ENCODE peak calls at places on chromosomes 12 and 14, in eight cellular contexts. One of them, this sample, is unnamed. For H3K4me1, the result is how much of the 10 kb centered on the place peaks cover.

GRCh38 chr12:58425481-58426392 is 484.4 kb downstream of the ATP23 start:
- DNase-seq in K562: no peak
- DNase-seq in ovary: peak
- DNase-seq in HepG2: peak
- DNase-seq in transverse colon: peak
- DNase-seq in sigmoid colon: no peak
- DNase-seq in A549: peak
- DNase-seq in GM12878: peak
- DNase-seq in this sample: peak

GRCh38 chr14:99691111-99691885 is 7.2 kb downstream of the CYP46A1 start:
- DNase-seq in transverse colon: no peak
- DNase-seq in GM12878: no peak
- DNase-seq in HepG2: no peak
- DNase-seq in A549: no peak
- DNase-seq in K562: no peak
- DNase-seq in ovary: no peak
- DNase-seq in sigmoid colon: no peak
- DNase-seq in this sample: no peak

GRCh38 chr12:52029686-52030085 is 21.6 kb upstream of the NR4A1 start:
- DNase-seq in GM12878: no peak
- DNase-seq in transverse colon: no peak
- DNase-seq in sigmoid colon: no peak
- DNase-seq in HepG2: no peak
- DNase-seq in K562: peak
- DNase-seq in A549: peak
- DNase-seq in ovary: no peak
- DNase-seq in this sample: peak

GRCh38 chr12:18681818-18682217 is 56.0 kb downstream of the PLCZ1 start:
- DNase-seq in HepG2: no peak
- DNase-seq in sigmoid colon: no peak
- DNase-seq in A549: no peak
- DNase-seq in transverse colon: no peak
- DNase-seq in ovary: no peak
- DNase-seq in K562: peak
- DNase-seq in GM12878: no peak
- DNase-seq in this sample: no peak

GRCh38 chr14:42624980-42625761 is 1018.5 kb downstream of the LRFN5 start:
- DNase-seq in HepG2: no peak
- DNase-seq in transverse colon: no peak
- DNase-seq in ovary: no peak
- DNase-seq in K562: no peak
- DNase-seq in GM12878: no peak
- DNase-seq in sigmoid colon: no peak
- DNase-seq in A549: peak
- DNase-seq in this sample: no peak

GRCh38 chr12:8501720-8502119 is 11.6 kb upstream of the CLEC4D start:
- DNase-seq in HepG2: no peak
- DNase-seq in GM12878: no peak
- DNase-seq in transverse colon: no peak
- DNase-seq in sigmoid colon: no peak
- DNase-seq in ovary: no peak
- DNase-seq in A549: no peak
- DNase-seq in K562: peak
- DNase-seq in this sample: no peak

GRCh38 chr12:75717902-75718301 is 206.5 kb upstream of the KRR1 start:
- DNase-seq in transverse colon: no peak
- DNase-seq in HepG2: no peak
- DNase-seq in A549: no peak
- DNase-seq in ovary: no peak
- DNase-seq in GM12878: no peak
- DNase-seq in sigmoid colon: no peak
- DNase-seq in K562: no peak
- DNase-seq in this sample: no peak

GRCh38 chr14:100122481-100123215 is 36.8 kb downstream of the DEGS2 start:
- DNase-seq in HepG2: no peak
- DNase-seq in GM12878: no peak
- DNase-seq in sigmoid colon: no peak
- DNase-seq in K562: peak
- DNase-seq in transverse colon: no peak
- DNase-seq in A549: no peak
- DNase-seq in ovary: no peak
- DNase-seq in this sample: no peak

GRCh38 chr12:110371408-110372055 is 32.0 kb downstream of the ANAPC7 start:
- DNase-seq in A549: no peak
- DNase-seq in GM12878: peak
- DNase-seq in transverse colon: no peak
- DNase-seq in sigmoid colon: no peak
- DNase-seq in HepG2: no peak
- DNase-seq in K562: no peak
- DNase-seq in ovary: no peak
- DNase-seq in this sample: no peak

GRCh38 chr12:96210376-96211055 is 16.3 kb downstream of the ELK3 start:
- DNase-seq in K562: no peak
- DNase-seq in GM12878: no peak
- DNase-seq in ovary: no peak
- DNase-seq in HepG2: no peak
- DNase-seq in transverse colon: no peak
- DNase-seq in A549: no peak
- DNase-seq in sigmoid colon: no peak
- DNase-seq in this sample: no peak

GRCh38 chr12:77122661-77123060 is 57.3 kb upstream of the E2F7 start:
- DNase-seq in ovary: no peak
- DNase-seq in sigmoid colon: no peak
- DNase-seq in K562: no peak
- DNase-seq in GM12878: no peak
- DNase-seq in A549: no peak
- DNase-seq in transverse colon: no peak
- DNase-seq in HepG2: no peak
- DNase-seq in this sample: no peak

GRCh38 chr14:51860164-51860835 is at the start of gene GNG2:
- DNase-seq in ovary: peak
- DNase-seq in A549: peak
- DNase-seq in sigmoid colon: peak
- DNase-seq in HepG2: no peak
- DNase-seq in K562: peak
- DNase-seq in GM12878: peak
- DNase-seq in transverse colon: peak
- DNase-seq in this sample: peak

GRCh38 chr14:34649344-34649743 is 19.4 kb upstream of the SNX6 start:
- DNase-seq in ovary: no peak
- DNase-seq in K562: peak
- DNase-seq in sigmoid colon: no peak
- DNase-seq in A549: peak
- DNase-seq in GM12878: no peak
- DNase-seq in transverse colon: no peak
- DNase-seq in HepG2: no peak
- DNase-seq in this sample: no peak

GRCh38 chr12:109218996-109219395 is 90.1 kb downstream of the FOXN4 start:
- DNase-seq in K562: no peak
- DNase-seq in sigmoid colon: no peak
- DNase-seq in HepG2: no peak
- DNase-seq in ovary: no peak
- DNase-seq in GM12878: no peak
- DNase-seq in transverse colon: no peak
- DNase-seq in A549: no peak
- DNase-seq in this sample: no peak

GRCh38 chr12:77493311-77493710 is 337.4 kb upstream of the NAV3 start:
- DNase-seq in transverse colon: no peak
- DNase-seq in sigmoid colon: no peak
- DNase-seq in HepG2: no peak
- DNase-seq in K562: no peak
- DNase-seq in GM12878: no peak
- DNase-seq in A549: no peak
- DNase-seq in ovary: no peak
- DNase-seq in this sample: no peak

GRCh38 chr12:46435625-46436024 is 63.1 kb upstream of the SLC38A2 start:
- DNase-seq in transverse colon: no peak
- DNase-seq in sigmoid colon: no peak
- DNase-seq in GM12878: no peak
- DNase-seq in A549: peak
- DNase-seq in HepG2: no peak
- DNase-seq in ovary: no peak
- DNase-seq in K562: peak
- DNase-seq in this sample: no peak

GRCh38 chr12:100539209-100539608 is 34.3 kb upstream of the GAS2L3 start:
- DNase-seq in sigmoid colon: no peak
- DNase-seq in K562: peak
- DNase-seq in HepG2: no peak
- DNase-seq in A549: peak
- DNase-seq in transverse colon: no peak
- DNase-seq in ovary: peak
- DNase-seq in GM12878: no peak
- DNase-seq in this sample: no peak

GRCh38 chr12:30531731-30532678 is 163.7 kb downstream of the IPO8 start:
- DNase-seq in sigmoid colon: no peak
- DNase-seq in transverse colon: no peak
- DNase-seq in HepG2: no peak
- DNase-seq in K562: peak
- DNase-seq in GM12878: no peak
- DNase-seq in A549: no peak
- DNase-seq in ovary: no peak
- DNase-seq in this sample: no peak

GRCh38 chr12:65464930-65465329 is 186.4 kb downstream of the MSRB3 start:
- DNase-seq in transverse colon: peak
- DNase-seq in HepG2: no peak
- DNase-seq in ovary: no peak
- DNase-seq in A549: no peak
- DNase-seq in sigmoid colon: no peak
- DNase-seq in K562: no peak
- DNase-seq in GM12878: no peak
- DNase-seq in this sample: no peak

GRCh38 chr12:25423355-25423754 is 129.7 kb downstream of the LMNTD1 start:
- DNase-seq in transverse colon: peak
- DNase-seq in A549: no peak
- DNase-seq in K562: no peak
- DNase-seq in GM12878: no peak
- DNase-seq in sigmoid colon: no peak
- DNase-seq in HepG2: no peak
- DNase-seq in ovary: no peak
- DNase-seq in this sample: peak

GRCh38 chr12:4974217-4974616 is 64.5 kb downstream of the KCNA1 start:
- DNase-seq in transverse colon: no peak
- DNase-seq in GM12878: no peak
- DNase-seq in HepG2: no peak
- DNase-seq in K562: no peak
- DNase-seq in sigmoid colon: no peak
- DNase-seq in ovary: no peak
- DNase-seq in A549: no peak
- DNase-seq in this sample: no peak

GRCh38 chr14:67623114-67623513 is 3.4 kb downstream of the ARG2 start:
- DNase-seq in A549: no peak
- DNase-seq in transverse colon: no peak
- DNase-seq in sigmoid colon: no peak
- DNase-seq in GM12878: no peak
- DNase-seq in K562: no peak
- DNase-seq in HepG2: peak
- DNase-seq in ovary: no peak
- DNase-seq in this sample: no peak

GRCh38 chr12:100267603-100268281 is 765 bp downstream of the SCYL2 start:
- DNase-seq in transverse colon: no peak
- DNase-seq in GM12878: no peak
- DNase-seq in A549: no peak
- DNase-seq in sigmoid colon: no peak
- DNase-seq in HepG2: peak
- DNase-seq in ovary: no peak
- DNase-seq in K562: peak
- DNase-seq in this sample: peak

GRCh38 chr12:125311050-125311449 is 245.8 kb downstream of the AACS start:
- DNase-seq in GM12878: no peak
- DNase-seq in HepG2: no peak
- DNase-seq in A549: no peak
- DNase-seq in sigmoid colon: no peak
- DNase-seq in K562: no peak
- DNase-seq in ovary: no peak
- DNase-seq in transverse colon: no peak
- DNase-seq in this sample: no peak

DNA sequence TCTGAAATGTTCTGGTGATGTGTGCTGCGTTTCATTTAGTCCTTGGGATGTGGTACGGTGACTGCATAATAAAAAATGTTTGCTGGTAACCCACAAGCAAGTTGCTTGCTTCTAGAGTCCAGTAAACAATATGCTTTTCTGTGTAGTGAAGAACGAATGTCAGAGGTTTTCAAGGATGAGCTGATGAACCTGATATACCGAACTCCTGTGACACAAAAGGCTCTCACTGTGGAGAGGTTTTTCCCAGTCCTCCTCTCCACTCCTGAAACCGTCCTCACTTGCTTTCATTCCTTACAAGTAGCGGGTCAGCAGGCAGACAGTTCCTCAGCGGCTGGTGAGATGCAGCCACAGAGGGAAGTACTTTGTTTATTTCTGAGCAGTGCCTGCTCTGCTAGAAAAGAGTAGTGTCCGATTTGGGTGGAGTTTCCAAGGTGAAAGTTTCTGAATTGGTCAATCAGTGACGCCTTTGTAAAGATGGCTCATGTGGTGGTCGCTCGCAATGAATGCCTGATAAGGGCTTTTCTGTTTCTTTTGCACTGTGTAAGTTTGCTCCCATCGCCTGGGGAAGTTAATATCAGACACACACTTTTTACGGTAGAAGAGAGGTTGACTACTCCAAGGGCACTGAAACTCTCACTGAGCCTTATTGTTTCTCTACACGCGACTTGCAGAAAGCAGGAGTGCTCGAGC is 3.0 kb downstream of the ETV6 start:
- DNase-seq in transverse colon: peak
- DNase-seq in K562: peak
- DNase-seq in ovary: no peak
- DNase-seq in A549: no peak
- DNase-seq in HepG2: no peak
- DNase-seq in GM12878: peak
- DNase-seq in sigmoid colon: peak
- DNase-seq in this sample: peak
- TF ChIP-seq POLR2A in transverse colon: peak
- TF ChIP-seq POLR2A in K562: no peak
- TF ChIP-seq POLR2A in ovary: no peak
- TF ChIP-seq POLR2A in A549: no peak
- TF ChIP-seq POLR2A in HepG2: no peak
- TF ChIP-seq POLR2A in GM12878: peak
- TF ChIP-seq POLR2A in sigmoid colon: peak
- TF ChIP-seq POLR2A in this sample: no peak

GRCh38 chr12:2618291-2618995 is 176.3 kb upstream of the FKBP4 start:
- DNase-seq in A549: no peak
- DNase-seq in GM12878: no peak
- DNase-seq in transverse colon: no peak
- DNase-seq in K562: no peak
- DNase-seq in ovary: no peak
- DNase-seq in HepG2: no peak
- DNase-seq in sigmoid colon: no peak
- DNase-seq in this sample: no peak
- TF ChIP-seq EP300 in A549: no peak
- TF ChIP-seq EP300 in GM12878: no peak
- TF ChIP-seq EP300 in transverse colon: no peak
- TF ChIP-seq EP300 in K562: no peak
- TF ChIP-seq EP300 in ovary: no peak
- TF ChIP-seq EP300 in HepG2: no peak
- TF ChIP-seq EP300 in sigmoid colon: no peak
- TF ChIP-seq EP300 in this sample: no peak

GRCh38 chr12:116140559-116140958 is 136.9 kb downstream of the MED13L start:
- DNase-seq in HepG2: no peak
- DNase-seq in A549: no peak
- DNase-seq in K562: no peak
- DNase-seq in GM12878: no peak
- DNase-seq in ovary: no peak
- DNase-seq in sigmoid colon: no peak
- DNase-seq in transverse colon: no peak
- DNase-seq in this sample: no peak
- H3K4me1 ChIP-seq in HepG2: under half
- H3K4me1 ChIP-seq in A549: half or more
- H3K4me1 ChIP-seq in K562: under half
- H3K4me1 ChIP-seq in GM12878: under half
- H3K4me1 ChIP-seq in ovary: under half
- H3K4me1 ChIP-seq in sigmoid colon: half or more
- H3K4me1 ChIP-seq in transverse colon: half or more
- H3K4me1 ChIP-seq in this sample: under half

GRCh38 chr14:104221071-104221625 is 82.8 kb downstream of the KIF26A start:
- DNase-seq in A549: no peak
- DNase-seq in sigmoid colon: peak
- DNase-seq in K562: no peak
- DNase-seq in transverse colon: no peak
- DNase-seq in GM12878: no peak
- DNase-seq in HepG2: no peak
- DNase-seq in ovary: peak
- DNase-seq in this sample: no peak
- TF ChIP-seq POLR2A in A549: no peak
- TF ChIP-seq POLR2A in sigmoid colon: no peak
- TF ChIP-seq POLR2A in K562: no peak
- TF ChIP-seq POLR2A in transverse colon: no peak
- TF ChIP-seq POLR2A in GM12878: no peak
- TF ChIP-seq POLR2A in HepG2: no peak
- TF ChIP-seq POLR2A in ovary: no peak
- TF ChIP-seq POLR2A in this sample: no peak